ENCODE peak calls at places on chromosomes 6 and 20, in nine cellular contexts. P is mesendoderm, O is cardiac muscle cell, K is uterus, V is heart right ventricle, T is neural progenitor cell, I is kidney epithelial cell, U is stomach, R is neuronal stem cell. H is an unnamed sample. For H3K27me3, the result is how much of the 10 kb centered on the place peaks cover.

GRCh38 chr6:158631678-158632537 is 12.6 kb downstream of the DYNLT1 start:
- DNase-seq in P (no peak), O (peak), K (peak), V (peak), T (no peak), I (peak), U (peak), R (no peak), H (no peak)

GRCh38 chr20:62342910-62343309 is 24.2 kb downstream of the LAMA5 start:
- DNase-seq in P (no peak), O (no peak), K (no peak), V (no peak), T (no peak), I (no peak), U (no peak), R (no peak), H (no peak)

GRCh38 chr6:112938656-112939055 is 591.5 kb downstream of the RFPL4B start:
- DNase-seq in P (no peak), O (no peak), K (no peak), V (no peak), T (no peak), I (no peak), U (no peak), R (no peak), H (no peak)

GRCh38 chr6:144952456-144953240 is 667.5 kb downstream of the UTRN start:
- DNase-seq in P (no peak), O (no peak), K (no peak), V (no peak), T (no peak), I (no peak), U (no peak), R (no peak), H (no peak)

GRCh38 chr20:17642404-17643269 is 39.4 kb downstream of the RRBP1 start:
- DNase-seq in P (no peak), O (no peak), K (no peak), V (no peak), T (no peak), I (no peak), U (no peak), R (no peak), H (no peak)

GRCh38 chr20:10777713-10778112 is 103.9 kb upstream of the JAG1 start:
- DNase-seq in P (no peak), O (no peak), K (no peak), V (no peak), T (no peak), I (no peak), U (no peak), R (no peak), H (no peak)

GRCh38 chr20:23050847-23051627 is 1.6 kb upstream of the THBD start:
- DNase-seq in P (peak), O (peak), K (peak), V (peak), T (peak), I (peak), U (peak), R (peak), H (peak)

GRCh38 chr20:48658505-48658904 is 169.3 kb downstream of the PREX1 start:
- DNase-seq in P (no peak), O (no peak), K (no peak), V (no peak), T (no peak), I (no peak), U (no peak), R (no peak), H (no peak)

GRCh38 chr20:33727806-33728205 is 4.0 kb upstream of the ZNF341 start:
- DNase-seq in P (no peak), O (no peak), K (no peak), V (no peak), T (no peak), I (no peak), U (no peak), R (no peak), H (no peak)

GRCh38 chr6:126195625-126196236 is 144.2 kb upstream of the CENPW start:
- DNase-seq in P (peak), O (no peak), K (no peak), V (no peak), T (no peak), I (no peak), U (no peak), R (no peak), H (no peak)

GRCh38 chr20:37007898-37008649 is 56.6 kb upstream of the SAMHD1 start:
- DNase-seq in P (peak), O (peak), K (no peak), V (no peak), T (no peak), I (no peak), U (no peak), R (no peak), H (no peak)

GRCh38 chr6:7721654-7722053 is 4.2 kb upstream of the BMP6 start:
- DNase-seq in P (no peak), O (peak), K (no peak), V (no peak), T (no peak), I (no peak), U (no peak), R (no peak), H (no peak)

GRCh38 chr20:32501709-32502108 is 83.4 kb downstream of the NOL4L start:
- DNase-seq in P (no peak), O (peak), K (no peak), V (no peak), T (no peak), I (no peak), U (no peak), R (no peak), H (no peak)

GRCh38 chr6:6861346-6861745 is 246.4 kb upstream of the RREB1 start:
- DNase-seq in P (no peak), O (no peak), K (no peak), V (no peak), T (no peak), I (no peak), U (no peak), R (no peak), H (no peak)

GRCh38 chr6:12567682-12568081 is 148.9 kb upstream of the PHACTR1 start:
- DNase-seq in P (no peak), O (no peak), K (no peak), V (no peak), T (no peak), I (no peak), U (no peak), R (no peak), H (no peak)

GRCh38 chr20:32965581-32966373 is 38.5 kb downstream of the SUN5 start:
- DNase-seq in P (no peak), O (no peak), K (no peak), V (no peak), T (no peak), I (no peak), U (peak), R (no peak), H (peak)

GRCh38 chr6:106495014-106495413 is 134.3 kb downstream of the RTN4IP1 start:
- DNase-seq in P (peak), O (no peak), K (no peak), V (no peak), T (no peak), I (no peak), U (no peak), R (no peak), H (no peak)

GRCh38 chr6:152360016-152360415 is 277.1 kb downstream of the SYNE1 start:
- DNase-seq in P (no peak), O (no peak), K (no peak), V (no peak), T (no peak), I (no peak), U (no peak), R (no peak), H (no peak)

GRCh38 chr6:119384444-119384843 is 34.9 kb upstream of the MAN1A1 start:
- DNase-seq in P (no peak), O (peak), K (no peak), V (no peak), T (no peak), I (no peak), U (no peak), R (no peak), H (no peak)

GRCh38 chr6:151716446-151717047 is 90.9 kb upstream of the ESR1 start:
- DNase-seq in P (peak), O (no peak), K (no peak), V (no peak), T (no peak), I (no peak), U (no peak), R (no peak), H (no peak)

GRCh38 chr6:142810952-142811514 is 133.9 kb downstream of the HIVEP2 start:
- DNase-seq in P (peak), O (no peak), K (no peak), V (no peak), T (no peak), I (no peak), U (no peak), R (no peak), H (no peak)

GRCh38 chr20:22728146-22728745 is 143.9 kb upstream of the FOXA2 start:
- DNase-seq in P (no peak), O (no peak), K (no peak), V (no peak), T (no peak), I (no peak), U (no peak), R (no peak), H (no peak)

GRCh38 chr6:108492131-108492766 is 68.5 kb upstream of the FOXO3 start:
- DNase-seq in P (peak), O (peak), K (no peak), V (peak), T (peak), I (peak), U (no peak), R (peak), H (no peak)

GRCh38 chr6:35484921-35485392 is 11.9 kb downstream of the TEAD3 start:
- DNase-seq in P (peak), O (no peak), K (no peak), V (no peak), T (no peak), I (no peak), U (no peak), R (no peak), H (no peak)

GRCh38 chr6:119669228-119669627 is 319.7 kb upstream of the MAN1A1 start:
- DNase-seq in P (no peak), O (no peak), K (no peak), V (no peak), T (no peak), I (no peak), U (no peak), R (no peak), H (no peak)

GRCh38 chr6:70552974-70553373 is 13.8 kb upstream of the SDHAF4 start:
- DNase-seq in P (no peak), O (no peak), K (no peak), V (no peak), T (no peak), I (no peak), U (no peak), R (no peak), H (no peak)

GRCh38 chr20:10648651-10649050 is 25.1 kb downstream of the JAG1 start:
- DNase-seq in P (peak), O (peak), K (no peak), V (no peak), T (no peak), I (peak), U (no peak), R (no peak), H (no peak)

GRCh38 chr6:10847684-10848083 is 9.3 kb upstream of the MAK start:
- DNase-seq in P (no peak), O (peak), K (no peak), V (no peak), T (no peak), I (no peak), U (no peak), R (no peak), H (no peak)

GRCh38 chr6:41638801-41639555 is 710 bp downstream of the MDFI start:
- DNase-seq in P (peak), O (peak), K (no peak), V (no peak), T (peak), I (no peak), U (no peak), R (peak), H (no peak)

GRCh38 chr6:41636803-41637178 is 1.5 kb upstream of the MDFI start:
- DNase-seq in P (peak), O (peak), K (no peak), V (no peak), T (peak), I (no peak), U (peak), R (no peak), H (no peak)

GRCh38 chr6:41637179-41638001 is 878 bp upstream of the MDFI start:
- DNase-seq in P (peak), O (no peak), K (no peak), V (no peak), T (peak), I (no peak), U (peak), R (no peak), H (no peak)

GRCh38 chr6:41639556-41640371 is 1.5 kb downstream of the MDFI start:
- DNase-seq in P (peak), O (peak), K (no peak), V (no peak), T (no peak), I (no peak), U (no peak), R (no peak), H (no peak)

GRCh38 chr6:41638002-41638800 is at the start of gene MDFI:
- DNase-seq in P (peak), O (peak), K (no peak), V (no peak), T (peak), I (no peak), U (no peak), R (peak), H (no peak)
- H3K27me3 ChIP-seq in P (under half), O (under half), K (under half), V (under half), T (half or more), I (under half), U (half or more), R (under half), H (under half)

GRCh38 chr20:63549679-63550282 is 2.2 kb upstream of the SRMS start:
- DNase-seq in P (no peak), O (no peak), K (no peak), V (no peak), T (no peak), I (no peak), U (no peak), R (no peak), H (no peak)

GRCh38 chr20:63552481-63553249 is 1.3 kb upstream of the FNDC11 start:
- DNase-seq in P (no peak), O (no peak), K (no peak), V (no peak), T (no peak), I (no peak), U (no peak), R (no peak), H (no peak)

GRCh38 chr20:63553251-63553932 is 567 bp upstream of the FNDC11 start:
- DNase-seq in P (peak), O (peak), K (peak), V (peak), T (peak), I (no peak), U (peak), R (peak), H (peak)

GRCh38 chr20:63548992-63549391 is 1.4 kb upstream of the SRMS start:
- DNase-seq in P (no peak), O (no peak), K (no peak), V (no peak), T (no peak), I (no peak), U (no peak), R (no peak), H (no peak)

DNA sequence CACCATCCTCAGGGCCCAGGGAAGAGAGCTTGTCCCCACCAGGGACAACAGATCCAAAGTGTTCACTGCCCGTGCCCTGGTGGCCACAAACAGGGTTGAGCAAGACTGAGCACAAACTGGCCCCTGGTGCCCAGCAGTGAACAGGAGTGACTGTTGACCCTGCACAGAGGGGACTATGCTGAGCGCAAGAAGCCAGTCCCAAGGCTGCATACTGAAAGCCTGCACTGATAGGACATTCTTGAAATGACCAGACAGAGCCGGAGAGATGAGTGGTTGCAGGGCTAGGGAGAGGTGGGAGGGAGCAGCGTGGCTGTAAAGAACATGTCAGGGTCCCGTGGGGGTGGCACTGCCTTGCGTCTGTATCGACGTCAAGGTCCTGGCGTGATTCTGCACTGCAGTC is 2.9 kb upstream of the FNDC11 start:
- DNase-seq in P (no peak), O (peak), K (no peak), V (no peak), T (no peak), I (no peak), U (no peak), R (no peak), H (no peak)
- H3K27me3 ChIP-seq in P (under half), O (under half), K (under half), V (under half), T (under half), I (under half), U (half or more), R (under half), H (under half)

GRCh38 chr6:44698602-44699001 is 311.1 kb downstream of the CDC5L start:
- DNase-seq in P (no peak), O (no peak), K (no peak), V (no peak), T (no peak), I (no peak), U (no peak), R (no peak), H (no peak)

GRCh38 chr6:44699082-44699481 is 311.6 kb downstream of the CDC5L start:
- DNase-seq in P (no peak), O (peak), K (no peak), V (no peak), T (no peak), I (no peak), U (no peak), R (no peak), H (no peak)

GRCh38 chr6:44696099-44696498 is 308.6 kb downstream of the CDC5L start:
- DNase-seq in P (no peak), O (peak), K (no peak), V (no peak), T (no peak), I (no peak), U (no peak), R (no peak), H (no peak)

GRCh38 chr6:44696686-44697085 is 309.2 kb downstream of the CDC5L start:
- DNase-seq in P (peak), O (no peak), K (no peak), V (no peak), T (no peak), I (no peak), U (no peak), R (no peak), H (no peak)

DNA sequence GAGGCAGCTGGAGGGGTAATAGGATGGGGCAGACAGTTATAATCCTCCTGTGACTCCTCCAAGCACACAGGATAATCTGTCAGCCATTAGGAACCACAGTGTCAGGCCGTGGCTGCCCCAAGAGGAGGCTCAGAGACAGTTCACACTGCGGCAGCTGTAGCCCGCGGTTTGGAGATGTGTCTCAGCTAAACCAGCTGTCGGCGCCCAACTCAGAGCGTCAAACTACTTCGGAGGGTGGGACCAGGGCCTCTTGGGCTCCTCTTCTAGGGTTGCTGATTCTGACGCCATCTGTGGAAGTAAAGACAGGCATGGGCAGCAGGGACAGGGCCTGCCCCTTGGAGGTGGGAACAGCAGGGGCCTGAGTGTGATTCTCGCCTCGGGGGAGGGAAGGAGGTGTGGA is 309.8 kb downstream of the CDC5L start:
- DNase-seq in P (peak), O (peak), K (no peak), V (peak), T (peak), I (no peak), U (no peak), R (no peak), H (no peak)
- H3K27me3 ChIP-seq in P (under half), O (under half), K (under half), V (under half), T (under half), I (under half), U (under half), R (under half), H (under half)

GRCh38 chr6:42510795-42511194 is 53.0 kb upstream of the UBR2 start:
- DNase-seq in P (no peak), O (no peak), K (no peak), V (no peak), T (no peak), I (no peak), U (no peak), R (no peak), H (no peak)
- H3K27me3 ChIP-seq in P (under half), O (under half), K (under half), V (under half), T (under half), I (under half), U (under half), R (under half), H (under half)

DNA sequence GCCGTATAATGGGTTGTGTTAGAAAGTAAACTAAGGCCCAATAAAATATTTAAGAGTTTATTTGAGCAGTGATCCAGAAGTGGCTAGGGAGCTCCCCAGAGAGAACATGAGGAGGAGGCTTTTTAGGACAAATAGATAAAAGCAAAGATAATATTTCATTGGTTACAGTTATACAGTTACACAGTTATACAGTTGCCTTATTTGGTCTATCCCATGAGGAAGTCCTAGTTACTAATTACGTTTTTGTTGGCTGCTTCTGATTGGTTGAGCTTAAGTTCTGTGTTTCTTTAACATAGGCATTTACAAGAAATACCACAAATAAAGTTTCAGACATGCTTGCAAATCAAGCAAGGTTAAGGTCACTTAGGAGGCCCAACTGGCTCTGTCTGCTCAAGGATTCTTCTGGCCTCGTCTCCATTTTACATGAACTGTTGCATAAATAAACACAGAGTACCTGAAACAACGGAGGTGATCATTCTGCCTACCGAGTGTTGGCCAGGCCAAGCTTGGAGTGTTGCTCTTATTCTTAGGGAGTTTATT is 7.0 kb downstream of the UBD start:
- DNase-seq in P (peak), O (peak), K (no peak), V (peak), T (peak), I (no peak), U (no peak), R (no peak), H (no peak)
- H3K27me3 ChIP-seq in P (under half), O (half or more), K (under half), V (under half), T (half or more), I (under half), U (half or more), R (under half), H (under half)